ENCODE peak calls at places on chromosomes 2 and 18, in four cellular contexts. One of them, this sample, is unnamed.

GRCh38 chr2:114729025-114729424 is 286.6 kb downstream of the DPP10 start:
- DNase-seq in HepG2: peak; percentile 12
- DNase-seq in H1: no peak
- DNase-seq in GM12878: no peak
- DNase-seq in this sample: no peak

GRCh38 chr2:74004212-74005182 is 19.8 kb downstream of the TET3 start:
- DNase-seq in H1: no peak
- DNase-seq in GM12878: no peak
- DNase-seq in HepG2: no peak
- DNase-seq in this sample: no peak

GRCh38 chr2:46162329-46162870 is 134.8 kb upstream of the EPAS1 start:
- DNase-seq in GM12878: no peak
- DNase-seq in HepG2: no peak
- DNase-seq in H1: no peak
- DNase-seq in this sample: no peak

GRCh38 chr2:67260348-67261277 is 136.5 kb upstream of the ETAA1 start:
- DNase-seq in HepG2: no peak
- DNase-seq in GM12878: no peak
- DNase-seq in H1: no peak
- DNase-seq in this sample: no peak

GRCh38 chr18:61743775-61744531 is 148.9 kb downstream of the RNF152 start:
- DNase-seq in GM12878: no peak
- DNase-seq in HepG2: no peak
- DNase-seq in H1: no peak
- DNase-seq in this sample: no peak

GRCh38 chr2:96594701-96595152 is 43.4 kb downstream of the KANSL3 start:
- DNase-seq in GM12878: no peak
- DNase-seq in HepG2: no peak
- DNase-seq in H1: no peak
- DNase-seq in this sample: no peak

GRCh38 chr18:7723558-7723957 is 156.4 kb downstream of the PTPRM start:
- DNase-seq in H1: no peak
- DNase-seq in HepG2: no peak
- DNase-seq in GM12878: no peak
- DNase-seq in this sample: no peak

GRCh38 chr2:103289101-103289725 is 527.4 kb downstream of the TMEM182 start:
- DNase-seq in GM12878: no peak
- DNase-seq in HepG2: no peak
- DNase-seq in H1: no peak
- DNase-seq in this sample: peak; percentile 20

GRCh38 chr2:45946023-45946422 is 294.5 kb downstream of the PRKCE start:
- DNase-seq in H1: no peak
- DNase-seq in HepG2: no peak
- DNase-seq in GM12878: no peak
- DNase-seq in this sample: no peak

GRCh38 chr18:34978953-34979608 is 62.1 kb upstream of the MAPRE2 start:
- DNase-seq in GM12878: peak; percentile 3
- DNase-seq in HepG2: peak; percentile 97
- DNase-seq in H1: no peak
- DNase-seq in this sample: peak; percentile 23

GRCh38 chr18:77063256-77063655 is 69.3 kb downstream of the MBP start:
- DNase-seq in HepG2: no peak
- DNase-seq in GM12878: peak; percentile 69
- DNase-seq in H1: no peak
- DNase-seq in this sample: no peak

GRCh38 chr18:77059294-77059916 is 73.2 kb downstream of the MBP start:
- DNase-seq in GM12878: no peak
- DNase-seq in H1: no peak
- DNase-seq in HepG2: peak; percentile 65
- DNase-seq in this sample: no peak

GRCh38 chr18:77062518-77063003 is 70.0 kb downstream of the MBP start:
- DNase-seq in H1: no peak
- DNase-seq in HepG2: no peak
- DNase-seq in GM12878: peak; percentile 82
- DNase-seq in this sample: no peak

GRCh38 chr18:77061291-77061945 is 71.2 kb downstream of the MBP start:
- DNase-seq in H1: no peak
- DNase-seq in GM12878: no peak
- DNase-seq in HepG2: no peak
- DNase-seq in this sample: no peak

DNA sequence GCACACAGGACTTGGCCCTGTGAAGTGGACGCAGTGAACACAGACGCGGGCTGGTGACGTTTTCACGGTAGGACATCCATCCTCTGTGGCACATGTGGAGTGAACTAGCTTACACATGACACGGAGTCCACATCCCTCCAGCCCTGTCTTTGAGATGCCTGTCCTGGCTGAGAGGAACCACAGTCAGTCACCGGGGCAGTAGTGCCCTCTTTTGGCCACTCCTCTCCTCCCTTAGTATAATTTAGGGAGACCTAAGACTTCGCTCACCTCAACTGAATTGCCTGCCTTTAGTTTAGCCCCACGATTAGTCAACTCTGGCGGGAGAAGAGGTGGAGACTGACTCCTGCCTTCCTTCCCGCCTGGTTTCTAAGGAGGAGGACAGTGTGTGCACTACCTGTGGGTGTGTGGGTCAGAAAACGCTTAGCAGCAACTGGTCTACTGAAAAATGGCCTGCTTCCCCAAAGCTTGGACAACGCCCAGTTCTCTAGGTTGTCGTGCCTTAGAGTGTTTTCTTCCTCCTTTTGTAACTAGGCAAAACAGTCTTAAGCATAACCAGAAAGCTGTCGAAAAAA is 70.6 kb downstream of the MBP start:
- DNase-seq in GM12878: no peak
- DNase-seq in HepG2: no peak
- DNase-seq in H1: no peak
- DNase-seq in this sample: no peak
- H3K9ac ChIP-seq in GM12878: peak overlapping the region; percentile 60
- H3K9ac ChIP-seq in HepG2: no peak overlapping the region
- H3K9ac ChIP-seq in H1: no peak overlapping the region
- H3K9ac ChIP-seq in this sample: no peak overlapping the region

GRCh38 chr18:56124186-56124585 is 514.2 kb downstream of the TXNL1 start:
- DNase-seq in H1: no peak
- DNase-seq in HepG2: no peak
- DNase-seq in GM12878: no peak
- DNase-seq in this sample: no peak

GRCh38 chr18:56127322-56128099 is 510.9 kb downstream of the TXNL1 start:
- DNase-seq in GM12878: no peak
- DNase-seq in HepG2: no peak
- DNase-seq in H1: no peak
- DNase-seq in this sample: no peak

GRCh38 chr18:56118422-56118821 is 520.0 kb downstream of the TXNL1 start:
- DNase-seq in H1: no peak
- DNase-seq in HepG2: no peak
- DNase-seq in GM12878: no peak
- DNase-seq in this sample: no peak

GRCh38 chr18:56120781-56121180 is 517.6 kb downstream of the TXNL1 start:
- DNase-seq in HepG2: no peak
- DNase-seq in H1: no peak
- DNase-seq in GM12878: no peak
- DNase-seq in this sample: no peak

DNA sequence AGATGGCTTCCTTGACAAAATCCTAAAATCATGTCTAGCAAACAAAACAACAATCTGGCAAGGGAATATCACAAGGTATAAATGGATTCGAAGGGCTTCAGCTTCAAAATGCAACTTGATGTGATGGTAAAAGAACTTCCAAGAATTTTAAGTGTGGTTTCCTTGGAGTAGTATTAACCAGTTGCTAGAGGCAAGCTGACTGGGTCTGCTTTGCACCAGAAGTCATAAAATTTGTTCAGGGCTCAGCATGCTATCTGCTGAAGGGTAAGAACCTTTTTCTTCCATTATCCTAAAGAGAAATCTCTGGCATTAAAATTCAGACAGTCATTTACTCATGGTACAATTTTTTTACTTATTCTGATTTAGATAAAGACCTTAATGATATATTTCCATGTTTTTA is 516.7 kb downstream of the TXNL1 start:
- DNase-seq in GM12878: no peak
- DNase-seq in HepG2: no peak
- DNase-seq in H1: no peak
- DNase-seq in this sample: no peak
- TF ChIP-seq SUZ12 in GM12878: no peak
- TF ChIP-seq SUZ12 in HepG2: no peak
- TF ChIP-seq SUZ12 in H1: no peak
- TF ChIP-seq SUZ12 in this sample: no peak

DNA sequence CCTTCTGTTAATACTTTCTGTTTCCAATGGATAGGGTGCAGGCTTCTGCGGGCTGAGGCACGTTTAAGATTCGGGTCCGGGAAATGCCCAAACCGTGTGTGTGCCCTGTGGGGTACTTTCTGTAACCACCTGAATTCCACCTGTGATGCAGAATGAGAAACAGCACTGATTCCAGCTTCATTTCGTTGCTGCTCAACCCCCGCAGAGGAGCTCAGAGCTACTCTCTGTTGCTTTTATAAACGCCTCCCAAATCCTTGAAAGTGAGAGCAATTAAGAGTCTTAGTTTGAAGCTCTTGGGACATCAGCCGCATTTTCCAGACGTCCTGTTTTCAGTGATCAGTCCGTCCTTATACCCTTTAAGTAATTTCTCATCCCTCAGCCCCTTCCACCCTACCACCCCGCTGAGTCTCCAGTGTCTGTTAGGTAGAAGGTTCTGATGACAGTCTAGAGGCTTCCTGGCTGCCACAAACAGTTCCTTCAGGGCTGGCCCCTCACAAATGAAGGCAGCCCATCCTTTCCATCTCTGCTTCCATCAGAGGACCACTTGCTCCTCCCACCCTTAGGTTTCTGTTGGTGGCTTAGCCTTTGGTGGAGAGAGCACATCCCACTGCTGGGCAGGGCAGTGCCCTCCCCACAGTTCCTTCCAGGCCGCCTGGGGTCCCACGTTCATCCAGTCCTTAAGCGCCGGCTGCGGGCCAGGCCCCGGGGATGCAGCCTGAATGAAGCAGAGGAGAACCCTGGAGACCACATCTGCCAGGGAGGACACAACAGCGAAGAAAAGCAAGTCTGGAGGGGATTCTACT is 230.1 kb downstream of the SEPTIN10 start:
- DNase-seq in GM12878: no peak
- DNase-seq in H1: no peak
- DNase-seq in HepG2: no peak
- DNase-seq in this sample: no peak
- TF ChIP-seq ZNF274 in GM12878: no peak
- TF ChIP-seq ZNF274 in H1: no peak
- TF ChIP-seq ZNF274 in HepG2: no peak
- TF ChIP-seq ZNF274 in this sample: no peak

DNA sequence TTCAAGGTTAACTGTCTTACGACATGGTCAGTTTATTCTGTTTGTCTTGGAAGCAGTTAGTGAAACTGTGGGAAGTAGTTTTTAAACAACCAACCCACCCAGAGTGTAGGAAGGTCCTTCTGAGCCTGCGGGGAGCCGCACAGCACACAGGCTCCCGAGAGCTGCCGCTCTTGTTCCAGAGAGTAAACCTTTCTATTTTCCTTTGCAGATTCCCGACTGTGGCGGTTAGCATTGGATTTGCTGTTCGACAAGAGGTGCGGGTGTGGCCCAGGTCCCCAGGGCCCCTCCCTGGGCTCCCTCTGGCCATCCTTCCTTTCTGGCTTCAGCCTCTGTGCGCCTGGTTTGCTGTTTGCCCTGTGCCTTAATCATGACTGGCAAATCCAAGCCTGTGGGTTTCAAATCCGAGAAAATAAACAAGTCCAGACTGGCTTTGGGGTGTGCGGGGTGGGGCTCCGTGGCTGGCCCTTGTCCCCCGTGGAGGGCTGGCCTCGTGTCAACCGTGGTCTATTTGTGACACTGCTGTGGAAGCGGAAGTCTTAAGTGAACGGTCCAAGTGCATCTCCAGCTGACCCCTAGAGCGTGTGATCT is 30.7 kb downstream of the IMPA2 start:
- DNase-seq in H1: no peak
- DNase-seq in HepG2: no peak
- DNase-seq in GM12878: no peak
- DNase-seq in this sample: no peak
- H3K9ac ChIP-seq in H1: no peak overlapping the region
- H3K9ac ChIP-seq in HepG2: no peak overlapping the region
- H3K9ac ChIP-seq in GM12878: no peak overlapping the region
- H3K9ac ChIP-seq in this sample: no peak overlapping the region

This sample was measured in NT2/D1.